ENCODE peak calls at places on chromosome 3, in ten cellular contexts. T, X, M, W, O, N, L, V, H and D are unnamed samples.
A peak's percentile ranks its signal among the peaks of the same experiment; 100 is the strongest.

GRCh38 chr3:197960694-197961581 is 921 bp downstream of the LMLN start:
- DNase-seq in T (no peak), X (no peak), M (no peak), W (peak; percentile 46), O (no peak), N (no peak), L (no peak), V (no peak), H (no peak), D (no peak)

GRCh38 chr3:171901615-171902312 is 58.6 kb downstream of the TMEM212 start:
- DNase-seq in T (no peak), X (no peak), M (no peak), W (no peak), O (peak; percentile 24), N (no peak), L (no peak), V (no peak), H (no peak), D (no peak)

GRCh38 chr3:134340362-134340997 is 33.8 kb downstream of the AMOTL2 start:
- DNase-seq in T (no peak), X (no peak), M (no peak), W (peak; percentile 53), O (no peak), N (no peak), L (no peak), V (no peak), H (no peak), D (no peak)

GRCh38 chr3:68057637-68058320 is 403.4 kb upstream of the SUCLG2 start:
- DNase-seq in T (no peak), X (no peak), M (no peak), W (no peak), O (no peak), N (no peak), L (no peak), V (no peak), H (no peak), D (no peak)

GRCh38 chr3:141020139-141020940 is 30.8 kb upstream of the SPSB4 start:
- DNase-seq in T (no peak), X (no peak), M (no peak), W (no peak), O (no peak), N (no peak), L (no peak), V (no peak), H (no peak), D (no peak)

GRCh38 chr3:179995406-179995805 is 41.3 kb downstream of the PEX5L start:
- DNase-seq in T (no peak), X (no peak), M (no peak), W (no peak), O (no peak), N (no peak), L (no peak), V (no peak), H (no peak), D (no peak)

GRCh38 chr3:39383913-39384664 is 919 bp downstream of the SLC25A38 start:
- DNase-seq in T (peak; percentile 94), X (peak; percentile 99), M (peak; percentile 97), W (peak; percentile 96), O (peak; percentile 48), N (peak; percentile 94), L (peak; percentile 92), V (peak; percentile 95), H (peak; percentile 97), D (peak; percentile 78)

GRCh38 chr3:190883973-190884832 is 21.7 kb upstream of the GMNC start:
- DNase-seq in T (peak; percentile 43), X (peak; percentile 36), M (no peak), W (peak; percentile 72), O (no peak), N (peak; percentile 42), L (peak; percentile 77), V (peak; percentile 18), H (peak; percentile 22), D (peak; percentile 60)

GRCh38 chr3:10892622-10893021 is 76.6 kb downstream of the SLC6A11 start:
- DNase-seq in T (no peak), X (no peak), M (no peak), W (no peak), O (no peak), N (no peak), L (no peak), V (no peak), H (no peak), D (no peak)

GRCh38 chr3:38549957-38550840 is 54.1 kb downstream of the EXOG start:
- DNase-seq in T (no peak), X (peak; percentile 16), M (no peak), W (no peak), O (no peak), N (no peak), L (no peak), V (no peak), H (no peak), D (no peak)

GRCh38 chr3:179181993-179182551 is 33.9 kb downstream of the PIK3CA start:
- DNase-seq in T (no peak), X (no peak), M (no peak), W (no peak), O (no peak), N (no peak), L (peak; percentile 21), V (no peak), H (no peak), D (no peak)

GRCh38 chr3:107516475-107516874 is 6.3 kb upstream of the BBX start:
- DNase-seq in T (no peak), X (no peak), M (no peak), W (no peak), O (no peak), N (no peak), L (no peak), V (no peak), H (no peak), D (no peak)

GRCh38 chr3:107508331-107508730 is 14.4 kb upstream of the BBX start:
- DNase-seq in T (no peak), X (no peak), M (no peak), W (no peak), O (no peak), N (no peak), L (no peak), V (no peak), H (no peak), D (no peak)

GRCh38 chr3:107514453-107514852 is 8.3 kb upstream of the BBX start:
- DNase-seq in T (no peak), X (no peak), M (no peak), W (no peak), O (no peak), N (no peak), L (no peak), V (no peak), H (no peak), D (no peak)

GRCh38 chr3:107506458-107506857 is 16.3 kb upstream of the BBX start:
- DNase-seq in T (no peak), X (no peak), M (no peak), W (peak; percentile 15), O (no peak), N (no peak), L (no peak), V (no peak), H (no peak), D (no peak)

DNA sequence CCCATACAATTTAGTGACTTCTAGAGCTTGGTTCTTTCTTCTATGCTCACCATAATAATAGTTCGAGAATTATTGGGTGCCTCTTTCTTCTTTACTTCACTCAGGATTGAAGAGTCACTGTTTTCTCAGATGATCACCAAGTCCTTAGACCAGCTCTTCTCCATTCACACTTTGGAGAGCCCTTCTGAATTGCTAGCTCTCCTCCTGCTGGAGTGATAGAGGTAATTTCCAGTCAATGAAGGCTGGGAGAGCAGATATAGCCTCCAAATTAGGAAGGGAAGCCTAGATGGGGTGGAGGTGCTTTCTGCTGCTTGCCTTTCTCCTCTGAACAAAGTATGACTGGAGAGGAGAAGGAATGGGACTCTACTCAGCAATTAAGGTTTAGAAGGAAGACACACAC is 10.7 kb upstream of the BBX start:
- DNase-seq in T (no peak), X (no peak), M (no peak), W (no peak), O (no peak), N (no peak), L (no peak), V (no peak), H (no peak), D (no peak)
- TF ChIP-seq CTCF in T (no peak), X (no peak), M (no peak), W (peak; percentile 8), O (no peak), N (no peak), L (peak; percentile 3), V (no peak), H (no peak), D (no peak)

DNA sequence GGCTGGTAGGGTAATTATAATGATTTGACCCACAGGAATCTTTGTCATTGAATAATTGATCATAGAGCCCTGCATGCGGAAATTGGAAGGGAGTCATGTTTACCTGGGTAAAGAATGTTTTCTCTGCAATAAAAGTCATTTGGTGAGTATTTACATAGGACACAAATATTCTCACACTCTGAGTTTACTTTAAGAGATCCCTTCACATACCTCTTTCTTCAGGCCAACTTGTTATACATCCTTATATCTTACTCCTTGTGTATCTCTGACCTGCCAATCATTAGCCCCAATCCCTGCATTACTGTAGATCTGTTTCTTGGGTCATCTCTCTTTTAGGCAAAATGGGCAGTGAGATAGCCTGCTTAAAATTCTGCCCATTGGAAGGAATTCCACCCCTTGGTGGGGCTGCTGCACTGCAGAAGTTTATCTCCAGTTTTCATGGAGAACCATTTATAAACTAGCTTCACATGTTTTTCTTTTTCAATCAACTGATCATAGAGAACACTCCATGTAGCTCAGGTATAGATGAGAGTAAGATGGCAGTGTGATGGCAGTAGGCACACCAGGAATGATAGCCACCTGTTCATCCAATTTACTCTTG is 46.2 kb downstream of the ILDR1 start:
- DNase-seq in T (no peak), X (no peak), M (no peak), W (peak; percentile 6), O (no peak), N (no peak), L (no peak), V (no peak), H (no peak), D (no peak)
- TF ChIP-seq CTCF in T (no peak), X (no peak), M (no peak), W (no peak), O (no peak), N (no peak), L (no peak), V (no peak), H (peak; percentile 12), D (no peak)

GRCh38 chr3:148758303-148758884 is 60.7 kb downstream of the AGTR1 start:
- DNase-seq in T (no peak), X (no peak), M (no peak), W (no peak), O (no peak), N (no peak), L (no peak), V (no peak), H (no peak), D (peak; percentile 18)

GRCh38 chr3:148759425-148759824 is 61.7 kb downstream of the AGTR1 start:
- DNase-seq in T (no peak), X (no peak), M (no peak), W (no peak), O (no peak), N (no peak), L (no peak), V (no peak), H (no peak), D (no peak)

GRCh38 chr3:148763921-148764320 is 63.7 kb upstream of the CPB1 start:
- DNase-seq in T (no peak), X (no peak), M (no peak), W (no peak), O (no peak), N (no peak), L (no peak), V (no peak), H (no peak), D (no peak)
- TF ChIP-seq CTCF in T (no peak), X (no peak), M (no peak), W (no peak), O (no peak), N (no peak), L (no peak), V (no peak), H (no peak), D (no peak)

GRCh38 chr3:32780735-32781210 is 37.0 kb upstream of the TRIM71 start:
- DNase-seq in T (peak; percentile 83), X (peak; percentile 50), M (peak; percentile 27), W (peak; percentile 59), O (no peak), N (peak; percentile 16), L (peak; percentile 43), V (peak; percentile 15), H (peak; percentile 23), D (no peak)
- TF ChIP-seq CTCF in T (peak; percentile 12), X (no peak), M (no peak), W (no peak), O (no peak), N (no peak), L (no peak), V (no peak), H (no peak), D (no peak)